ENCODE peak calls at places on chromosomes 11 and 22, in nine cellular contexts. U is CD4-positive, alpha-beta memory T cell; T is spleen; A is IMR-90; S is tibial artery; C is pancreas; N is fibroblast of lung; D is cardiac muscle cell; G is NT2/D1. W is an unnamed sample.

GRCh38 chr11:27718346-27718852 is 18.1 kb upstream of the BDNF start:
- DNase-seq in U (no peak), T (no peak), A (peak; percentile 95), S (no peak), C (no peak), N (peak; percentile 93), D (peak; percentile 94), G (peak; percentile 69), W (no peak)

GRCh38 chr11:17898071-17898470 is 114.8 kb downstream of the SERGEF start:
- DNase-seq in U (no peak), T (no peak), A (no peak), S (no peak), C (no peak), N (no peak), D (no peak), G (no peak), W (no peak)

GRCh38 chr22:37626144-37626543 is 13.3 kb upstream of the SH3BP1 start:
- DNase-seq in U (no peak), T (peak; percentile 76), A (peak; percentile 43), S (peak; percentile 79), C (no peak), N (no peak), D (peak; percentile 92), G (no peak), W (no peak)

GRCh38 chr11:21564095-21564494 is 628.8 kb upstream of the ANO5 start:
- DNase-seq in U (no peak), T (no peak), A (no peak), S (no peak), C (no peak), N (no peak), D (no peak), G (no peak), W (no peak)

GRCh38 chr11:129657866-129658557 is 157.6 kb upstream of the TMEM45B start:
- DNase-seq in U (no peak), T (no peak), A (no peak), S (no peak), C (no peak), N (no peak), D (no peak), G (no peak), W (no peak)

GRCh38 chr11:34155759-34156062 is 50.3 kb downstream of the NAT10 start:
- DNase-seq in U (no peak), T (no peak), A (no peak), S (no peak), C (no peak), N (no peak), D (no peak), G (no peak), W (no peak)

GRCh38 chr11:70878366-70878765 is 374.0 kb downstream of the SHANK2 start:
- DNase-seq in U (no peak), T (no peak), A (no peak), S (no peak), C (no peak), N (no peak), D (no peak), G (no peak), W (no peak)

GRCh38 chr22:21718492-21718891 is 17.1 kb downstream of the YPEL1 start:
- DNase-seq in U (no peak), T (no peak), A (peak; percentile 29), S (no peak), C (no peak), N (peak; percentile 14), D (no peak), G (no peak), W (no peak)

GRCh38 chr11:47412152-47412746 is 3.9 kb downstream of the SLC39A13 start:
- DNase-seq in U (peak; percentile 49), T (peak; percentile 93), A (peak; percentile 26), S (no peak), C (peak; percentile 81), N (no peak), D (peak; percentile 48), G (peak; percentile 44), W (peak; percentile 37)

GRCh38 chr22:25492950-25493790 is 71.3 kb upstream of the GRK3 start:
- DNase-seq in U (no peak), T (no peak), A (no peak), S (no peak), C (no peak), N (no peak), D (no peak), G (no peak), W (no peak)

GRCh38 chr11:83971063-83971462 is 684.9 kb upstream of the CCDC90B start:
- DNase-seq in U (no peak), T (no peak), A (peak; percentile 0), S (no peak), C (no peak), N (peak; percentile 63), D (peak; percentile 1), G (no peak), W (no peak)

GRCh38 chr22:47407626-47408025 is 645.2 kb downstream of the TBC1D22A start:
- DNase-seq in U (no peak), T (no peak), A (no peak), S (no peak), C (no peak), N (no peak), D (no peak), G (no peak), W (no peak)

GRCh38 chr11:46064221-46064620 is 57.0 kb downstream of the PHF21A start:
- DNase-seq in U (no peak), T (no peak), A (peak; percentile 64), S (no peak), C (no peak), N (peak; percentile 55), D (peak; percentile 17), G (no peak), W (no peak)

GRCh38 chr22:31707519-31707918 is 42.4 kb downstream of the PRR14L start:
- DNase-seq in U (no peak), T (no peak), A (no peak), S (no peak), C (no peak), N (no peak), D (no peak), G (no peak), W (no peak)

GRCh38 chr22:49733631-49734030 is 94.0 kb downstream of the BRD1 start:
- DNase-seq in U (no peak), T (no peak), A (no peak), S (no peak), C (no peak), N (no peak), D (no peak), G (no peak), W (no peak)

GRCh38 chr22:36422287-36423014 is 34.7 kb upstream of the MYH9 start:
- DNase-seq in U (no peak), T (no peak), A (no peak), S (no peak), C (no peak), N (no peak), D (no peak), G (no peak), W (no peak)

GRCh38 chr22:36415415-36416168 is 27.8 kb upstream of the MYH9 start:
- DNase-seq in U (no peak), T (no peak), A (no peak), S (no peak), C (no peak), N (no peak), D (no peak), G (no peak), W (no peak)

GRCh38 chr22:36417281-36417686 is 29.5 kb upstream of the MYH9 start:
- DNase-seq in U (no peak), T (no peak), A (peak; percentile 73), S (no peak), C (peak; percentile 74), N (peak; percentile 76), D (no peak), G (no peak), W (no peak)

GRCh38 chr22:36419912-36420882 is 32.4 kb upstream of the MYH9 start:
- DNase-seq in U (no peak), T (no peak), A (no peak), S (no peak), C (no peak), N (no peak), D (no peak), G (no peak), W (no peak)

GRCh38 chr22:36419177-36419911 is 31.6 kb upstream of the MYH9 start:
- DNase-seq in U (no peak), T (no peak), A (peak; percentile 96), S (no peak), C (no peak), N (peak; percentile 45), D (peak; percentile 88), G (no peak), W (no peak)
- H3K4me3 ChIP-seq in U (no peak overlapping the region), T (peak overlapping the region; percentile 42), A (no peak overlapping the region), S (peak overlapping the region; percentile 22), C (no peak overlapping the region), N (no peak overlapping the region), D (no peak overlapping the region), G (no peak overlapping the region), W (no peak overlapping the region)

GRCh38 chr11:128310005-128310404 is 277.4 kb downstream of the ETS1 start:
- DNase-seq in U (no peak), T (no peak), A (peak; percentile 8), S (no peak), C (no peak), N (no peak), D (no peak), G (no peak), W (no peak)
- H3K4me1 ChIP-seq in U (peaks cover 79% of the 10 kb centered on the region), T (peaks cover 13% of the 10 kb centered on the region), A (peaks cover 6% of the 10 kb centered on the region), S (no peaks in the 10 kb centered on the region), C (no peaks in the 10 kb centered on the region), N (no peaks in the 10 kb centered on the region), D (no peaks in the 10 kb centered on the region), G (no peaks in the 10 kb centered on the region), W (no peaks in the 10 kb centered on the region)

GRCh38 chr22:43477151-43477725 is 65.4 kb downstream of the MPPED1 start:
- DNase-seq in U (no peak), T (peak; percentile 34), A (no peak), S (no peak), C (no peak), N (no peak), D (no peak), G (no peak), W (no peak)
- H3K27me3 ChIP-seq in U (no peaks in the 10 kb centered on the region), T (peaks cover 28% of the 10 kb centered on the region), A (peaks cover 2% of the 10 kb centered on the region), S (no peaks in the 10 kb centered on the region), C (no peaks in the 10 kb centered on the region), N (no peaks in the 10 kb centered on the region), D (no peaks in the 10 kb centered on the region), G (no peaks in the 10 kb centered on the region), W (no peaks in the 10 kb centered on the region)

GRCh38 chr11:59766542-59766941 is 11.4 kb downstream of the STX3 start:
- DNase-seq in U (no peak), T (no peak), A (no peak), S (no peak), C (no peak), N (no peak), D (no peak), G (no peak), W (no peak)
- H3K4me3 ChIP-seq in U (no peak overlapping the region), T (no peak overlapping the region), A (no peak overlapping the region), S (no peak overlapping the region), C (no peak overlapping the region), N (no peak overlapping the region), D (no peak overlapping the region), G (no peak overlapping the region), W (no peak overlapping the region)

GRCh38 chr11:12693075-12693473 is 18.9 kb downstream of the TEAD1 start:
- DNase-seq in U (no peak), T (no peak), A (no peak), S (no peak), C (no peak), N (peak; percentile 77), D (no peak), G (no peak), W (no peak)
- H3K4me1 ChIP-seq in U (peaks cover 9% of the 10 kb centered on the region), T (peaks cover 19% of the 10 kb centered on the region), A (peaks cover 48% of the 10 kb centered on the region), S (peaks cover 54% of the 10 kb centered on the region), C (peaks cover 40% of the 10 kb centered on the region), N (peaks cover 52% of the 10 kb centered on the region), D (peaks cover 72% of the 10 kb centered on the region), G (peaks cover 9% of the 10 kb centered on the region), W (peaks cover 12% of the 10 kb centered on the region)